ENCODE peak calls at places on chromosomes 12 and 14, in eight cellular contexts. G, I, S, L, Q, W, B and R are unnamed samples.

GRCh38 chr12:121803861-121804416 is at the start of gene SETD1B:
- DNase-seq in G (no peak), S (no peak), L (peak; percentile 14), I (no peak), W (peak; percentile 72), Q (peak; percentile 18), B (no peak), R (no peak)

GRCh38 chr12:6044082-6044481 is 80.4 kb downstream of the VWF start:
- DNase-seq in L (no peak), B (no peak), Q (no peak), W (no peak), I (no peak), G (no peak), S (no peak), R (no peak)

GRCh38 chr14:42965512-42965911 is 1358.8 kb downstream of the LRFN5 start:
- DNase-seq in W (peak; percentile 46), I (no peak), Q (no peak), G (no peak), L (no peak), S (no peak), B (no peak), R (no peak)

GRCh38 chr14:77682158-77682553 is 25.7 kb downstream of the ALKBH1 start:
- DNase-seq in Q (peak; percentile 9), B (no peak), G (no peak), S (no peak), L (no peak), W (no peak), I (peak; percentile 34), R (no peak)

GRCh38 chr12:132559652-132560420 is 50.5 kb downstream of the LRCOL1 start:
- DNase-seq in W (peak; percentile 88), S (peak; percentile 60), L (peak; percentile 51), I (no peak), G (no peak), Q (peak; percentile 10), B (peak; percentile 81), R (no peak)

GRCh38 chr12:29552324-29552927 is 54.9 kb upstream of the OVCH1 start:
- DNase-seq in G (peak; percentile 46), W (peak; percentile 70), Q (peak; percentile 60), B (peak; percentile 78), S (peak; percentile 51), L (no peak), I (no peak), R (no peak)

GRCh38 chr14:100621806-100622205 is 34.6 kb upstream of the BEGAIN start:
- DNase-seq in Q (no peak), S (no peak), B (no peak), W (no peak), I (no peak), L (no peak), G (no peak), R (no peak)

GRCh38 chr12:10618338-10618987 is 5.1 kb upstream of the MAGOHB start:
- DNase-seq in Q (peak; percentile 75), S (peak; percentile 42), L (no peak), W (no peak), B (no peak), G (no peak), I (peak; percentile 31), R (peak; percentile 63)

GRCh38 chr12:53972152-53972702 is 699 bp upstream of the HOXC11 start:
- DNase-seq in B (no peak), G (no peak), W (no peak), I (no peak), Q (peak; percentile 45), S (no peak), L (no peak), R (no peak)

GRCh38 chr14:68729556-68729955 is 63.3 kb downstream of the ZFP36L1 start:
- DNase-seq in B (no peak), Q (no peak), I (no peak), L (peak; percentile 47), W (no peak), G (peak; percentile 43), S (no peak), R (no peak)

GRCh38 chr12:119914666-119915065 is 37.5 kb upstream of the CIT start:
- DNase-seq in W (no peak), S (no peak), B (no peak), L (no peak), G (no peak), I (no peak), Q (no peak), R (no peak)

GRCh38 chr14:75714993-75715392 is 53.9 kb downstream of the TTLL5 start:
- DNase-seq in B (no peak), G (no peak), I (no peak), W (no peak), S (no peak), Q (no peak), L (no peak), R (no peak)

GRCh38 chr14:35333797-35334743 is 41.9 kb downstream of the PSMA6 start:
- DNase-seq in L (no peak), I (no peak), W (no peak), Q (no peak), G (no peak), S (no peak), B (no peak), R (no peak)

GRCh38 chr12:3490848-3491382 is at the start of gene PRMT8:
- DNase-seq in B (no peak), G (no peak), L (peak; percentile 29), Q (no peak), I (no peak), W (peak; percentile 86), S (no peak), R (no peak)

GRCh38 chr12:89884365-89884915 is 175.8 kb upstream of the ATP2B1 start:
- DNase-seq in I (no peak), B (no peak), S (no peak), Q (no peak), W (peak; percentile 55), G (no peak), L (no peak), R (no peak)

GRCh38 chr12:20018406-20018805 is 349.9 kb upstream of the PDE3A start:
- DNase-seq in G (no peak), S (no peak), W (no peak), L (no peak), B (no peak), I (no peak), Q (no peak), R (no peak)